ENCODE peak calls at places on chromosomes 6 and 20, in eight cellular contexts. F is vagina, U is spleen, X is HepG2, Q is stomach, Z is K562, K is SK-N-SH, S is Panc1. T is an unnamed sample. For H3K4me1 and H3K27me3, the result is how much of the 10 kb centered on the place peaks cover.

GRCh38 chr20:35974256-35974655 is 5.9 kb downstream of the CNBD2 start:
- DNase-seq in F (no peak), Q (no peak), S (no peak), X (no peak), K (no peak), U (no peak), Z (no peak), T (no peak)

GRCh38 chr20:44495257-44495656 is 19.6 kb downstream of the TTPAL start:
- DNase-seq in U (no peak), Q (no peak), X (peak), F (no peak), S (no peak), Z (no peak), K (no peak), T (no peak)

GRCh38 chr20:32477594-32478512 is 107.3 kb downstream of the NOL4L start:
- DNase-seq in Q (peak), Z (no peak), X (no peak), U (peak), F (no peak), K (peak), S (no peak), T (peak)

GRCh38 chr6:158500016-158500735 is 59.7 kb upstream of the TMEM181 start:
- DNase-seq in Q (no peak), X (no peak), F (no peak), U (no peak), Z (no peak), K (no peak), S (no peak), T (no peak)

GRCh38 chr6:2124260-2124709 is 121.1 kb downstream of the GMDS start:
- DNase-seq in X (no peak), U (no peak), Z (no peak), S (no peak), K (no peak), F (no peak), Q (no peak), T (no peak)

GRCh38 chr6:112571486-112571885 is 224.4 kb downstream of the RFPL4B start:
- DNase-seq in Q (peak), Z (no peak), U (no peak), S (no peak), K (no peak), F (no peak), X (no peak), T (peak)

GRCh38 chr6:109332748-109333147 is 49.5 kb downstream of the CD164 start:
- DNase-seq in Q (peak), S (no peak), K (no peak), U (no peak), Z (no peak), F (no peak), X (peak), T (no peak)

GRCh38 chr6:161242779-161243693 is 30.8 kb downstream of the AGPAT4 start:
- DNase-seq in X (no peak), K (no peak), S (no peak), U (no peak), F (peak), Q (no peak), Z (no peak), T (peak)

GRCh38 chr6:157323114-157323923 is at the start of gene TMEM242:
- DNase-seq in F (no peak), X (peak), U (peak), Q (peak), Z (peak), K (peak), S (peak), T (peak)

GRCh38 chr6:83176256-83176655 is 16.8 kb downstream of the PGM3 start:
- DNase-seq in Z (no peak), U (no peak), K (no peak), S (no peak), Q (no peak), X (no peak), F (no peak), T (no peak)

GRCh38 chr20:4160761-4161305 is 145.5 kb upstream of the RNF24 start:
- DNase-seq in S (no peak), Z (no peak), K (no peak), U (peak), Q (no peak), F (no peak), X (peak), T (peak)

GRCh38 chr6:108988765-108989164 is 105.9 kb downstream of the SESN1 start:
- DNase-seq in S (no peak), F (no peak), X (no peak), K (no peak), Q (no peak), U (no peak), Z (no peak), T (no peak)

GRCh38 chr6:152293404-152293803 is 343.8 kb downstream of the SYNE1 start:
- DNase-seq in Q (peak), Z (no peak), K (peak), S (no peak), X (no peak), U (no peak), F (no peak), T (no peak)

GRCh38 chr6:31586596-31586995 is 519 bp downstream of the LST1 start:
- DNase-seq in F (no peak), Z (no peak), S (no peak), Q (no peak), K (no peak), U (peak), X (no peak), T (no peak)

GRCh38 chr6:85569323-85569722 is 24.3 kb downstream of the SNX14 start:
- DNase-seq in X (no peak), S (no peak), U (no peak), Q (no peak), K (no peak), Z (no peak), F (no peak), T (no peak)

GRCh38 chr6:110357298-110357695 is 852 bp downstream of the METTL24 start:
- DNase-seq in Q (no peak), U (no peak), K (no peak), X (no peak), Z (no peak), S (no peak), F (no peak), T (peak)

GRCh38 chr6:15879372-15880261 is 216.8 kb upstream of the DTNBP1 start:
- DNase-seq in X (no peak), Z (peak), U (peak), S (no peak), Q (peak), K (peak), F (no peak), T (peak)

GRCh38 chr6:136784910-136785746 is 7.1 kb downstream of the MAP3K5 start:
- DNase-seq in U (peak), X (no peak), F (no peak), K (no peak), S (no peak), Q (peak), Z (no peak), T (peak)

GRCh38 chr6:107976267-107976783 is 18.3 kb upstream of the SEC63 start:
- DNase-seq in S (no peak), U (no peak), X (peak), Z (no peak), K (no peak), F (no peak), Q (no peak), T (no peak)

GRCh38 chr6:105763866-105764265 is 322.3 kb upstream of the PRDM1 start:
- DNase-seq in K (no peak), S (no peak), Z (no peak), F (no peak), U (no peak), Q (no peak), X (no peak), T (no peak)

GRCh38 chr6:53795702-53796450 is 1.1 kb downstream of the LRRC1 start:
- DNase-seq in Q (peak), Z (no peak), X (peak), K (peak), F (no peak), U (peak), S (no peak), T (peak)

GRCh38 chr6:152148412-152148811 is 340.9 kb downstream of the ESR1 start:
- DNase-seq in K (no peak), X (no peak), U (no peak), S (no peak), F (no peak), Z (no peak), Q (no peak), T (no peak)

GRCh38 chr6:15089569-15090144 is 156.2 kb upstream of the JARID2 start:
- DNase-seq in Q (peak), S (no peak), X (no peak), U (peak), Z (peak), F (no peak), K (no peak), T (no peak)

GRCh38 chr6:87656857-87657256 is 45.2 kb downstream of the AKIRIN2 start:
- DNase-seq in X (no peak), K (no peak), Z (no peak), S (no peak), U (no peak), F (no peak), Q (no peak), T (no peak)

GRCh38 chr20:6714202-6714800 is 53.2 kb upstream of the BMP2 start:
- DNase-seq in F (no peak), S (no peak), U (no peak), Z (no peak), Q (peak), K (no peak), X (no peak), T (no peak)

GRCh38 chr6:153503810-153504209 is 372.7 kb upstream of the RGS17 start:
- DNase-seq in S (no peak), X (peak), F (no peak), K (no peak), Q (no peak), U (no peak), Z (no peak), T (no peak)

GRCh38 chr6:16933532-16933931 is 168.3 kb upstream of the STMND1 start:
- DNase-seq in Z (no peak), S (no peak), K (no peak), Q (no peak), F (no peak), U (no peak), X (no peak), T (no peak)
- TF ChIP-seq POLR2AphosphoS5 in Z (no peak), S (no peak), K (no peak), Q (no peak), F (no peak), U (no peak), X (no peak), T (no peak)

GRCh38 chr20:58651823-58652605 is 931 bp downstream of the STX16 start:
- DNase-seq in Z (peak), Q (peak), U (peak), X (peak), S (peak), F (no peak), K (peak), T (peak)
- H3K4me1 ChIP-seq in Z (under half), Q (half or more), U (half or more), X (half or more), S (under half), F (half or more), K (under half), T (half or more)

GRCh38 chr6:7315684-7316366 is 2.8 kb upstream of the SSR1 start:
- DNase-seq in Q (no peak), S (no peak), Z (no peak), K (no peak), X (peak), F (no peak), U (no peak), T (no peak)

GRCh38 chr6:7313505-7314165 is 636 bp upstream of the SSR1 start:
- DNase-seq in K (no peak), Z (no peak), X (no peak), F (no peak), Q (no peak), S (no peak), U (peak), T (no peak)

GRCh38 chr6:7311920-7312615 is 931 bp downstream of the SSR1 start:
- DNase-seq in Z (no peak), Q (no peak), K (no peak), S (no peak), U (no peak), X (peak), F (no peak), T (no peak)

GRCh38 chr6:7312616-7313504 is at the start of gene SSR1:
- DNase-seq in Q (peak), U (peak), K (peak), F (no peak), X (peak), S (peak), Z (peak), T (peak)

DNA sequence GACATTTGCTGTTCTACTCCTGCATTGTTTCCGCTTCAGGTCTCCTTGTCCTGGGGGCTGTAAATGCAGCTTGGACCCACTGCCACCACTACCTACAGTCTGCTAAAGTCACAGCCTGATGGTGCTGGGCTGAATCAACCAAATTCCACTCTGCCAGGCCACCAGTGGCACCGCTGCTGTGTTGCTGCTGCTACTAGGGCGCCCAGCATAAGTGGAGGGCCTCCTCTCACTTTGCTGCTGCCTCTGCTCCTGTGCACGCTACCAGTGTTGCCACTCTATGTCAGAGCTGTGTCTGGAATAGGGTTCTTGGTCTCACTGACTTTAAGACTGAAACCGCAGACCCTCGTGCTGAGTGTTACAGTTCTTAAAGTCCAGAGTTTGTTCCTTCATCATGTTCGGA is 1.4 kb upstream of the SSR1 start:
- DNase-seq in Q (no peak), U (no peak), S (no peak), Z (no peak), K (no peak), F (no peak), X (no peak), T (no peak)
- H3K27me3 ChIP-seq in Q (under half), U (under half), S (under half), Z (under half), K (under half), F (under half), X (under half), T (under half)

GRCh38 chr6:155493694-155494143 is 38.1 kb upstream of the NOX3 start:
- DNase-seq in U (no peak), X (peak), K (no peak), S (peak), F (no peak), Q (peak), Z (no peak), T (peak)
- TF ChIP-seq POLR2AphosphoS5 in U (no peak), X (no peak), K (peak), S (no peak), F (no peak), Q (peak), Z (no peak), T (peak)

GRCh38 chr20:50015636-50015992 is 32.8 kb downstream of the SNAI1 start:
- DNase-seq in X (no peak), F (no peak), K (no peak), U (no peak), Z (no peak), Q (no peak), S (no peak), T (no peak)

GRCh38 chr20:50013976-50014375 is 31.2 kb downstream of the SNAI1 start:
- DNase-seq in Q (no peak), F (no peak), U (no peak), S (no peak), K (no peak), X (no peak), Z (no peak), T (no peak)

GRCh38 chr20:50012282-50013263 is 29.8 kb downstream of the SNAI1 start:
- DNase-seq in S (no peak), U (no peak), X (no peak), Q (no peak), K (peak), Z (peak), F (no peak), T (no peak)

GRCh38 chr20:50015993-50016770 is 33.4 kb downstream of the SNAI1 start:
- DNase-seq in Q (no peak), X (peak), K (peak), F (no peak), S (no peak), Z (peak), U (no peak), T (peak)

GRCh38 chr20:50014570-50015562 is 32.1 kb downstream of the SNAI1 start:
- DNase-seq in X (no peak), S (no peak), F (no peak), K (peak), U (no peak), Z (no peak), Q (no peak), T (no peak)
- H3K4me1 ChIP-seq in X (under half), S (under half), F (under half), K (under half), U (under half), Z (under half), Q (under half), T (under half)

DNA sequence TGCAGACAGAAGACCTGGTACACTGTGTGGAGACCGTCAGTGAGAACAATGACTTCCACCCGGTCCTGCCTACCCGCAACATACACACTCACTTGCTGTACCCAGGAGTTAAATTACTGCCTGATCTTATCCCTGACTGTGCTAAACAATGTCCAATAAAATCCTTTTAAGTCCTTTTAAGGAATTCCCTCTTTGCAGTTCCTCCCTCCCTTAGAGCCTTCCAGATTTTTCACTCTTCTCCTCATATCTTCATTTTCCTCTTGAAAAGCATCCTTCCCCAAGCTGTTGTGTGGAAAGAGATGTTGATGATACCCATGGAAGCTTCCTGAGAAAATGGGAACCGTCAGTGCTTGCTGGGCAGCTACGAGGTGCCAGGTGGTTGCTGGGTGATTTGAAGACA is 3.4 kb upstream of the KCNG1 start:
- DNase-seq in X (no peak), K (no peak), S (no peak), F (no peak), U (peak), Q (no peak), Z (no peak), T (no peak)
- H3K27me3 ChIP-seq in X (under half), K (under half), S (under half), F (under half), U (under half), Q (under half), Z (half or more), T (under half)